ENCODE peak calls at places on chromosomes 2 and 18, in four cellular contexts. N is colonic mucosa, J is HCT116, Z is PC-3. L is an unnamed sample.

GRCh38 chr18:13589943-13590342 is 136.4 kb downstream of the FAM210A start:
- DNase-seq in N (no peak), J (no peak), Z (no peak), L (no peak)

GRCh38 chr2:220410296-220410695 is 782.9 kb downstream of the SLC4A3 start:
- DNase-seq in N (no peak), J (no peak), Z (no peak), L (no peak)

GRCh38 chr2:171436307-171436706 is 2.3 kb downstream of the DCAF17 start:
- DNase-seq in N (no peak), J (no peak), Z (peak), L (peak)

GRCh38 chr18:616380-616995 is 19.7 kb downstream of the CLUL1 start:
- DNase-seq in N (no peak), J (peak), Z (peak), L (peak)

GRCh38 chr2:188414412-188414811 is 122.7 kb downstream of the GULP1 start:
- DNase-seq in N (no peak), J (no peak), Z (no peak), L (no peak)

GRCh38 chr2:59790186-59791142 is 763.0 kb downstream of the BCL11A start:
- DNase-seq in N (no peak), J (no peak), Z (no peak), L (no peak)

GRCh38 chr2:227870710-227871374 is 589 bp upstream of the DAW1 start:
- DNase-seq in N (no peak), J (no peak), Z (peak), L (no peak)

GRCh38 chr2:29323961-29324360 is 208.7 kb downstream of the CLIP4 start:
- DNase-seq in N (no peak), J (no peak), Z (no peak), L (no peak)

GRCh38 chr2:241894056-241894641 is 24.6 kb downstream of the RTP5 start:
- DNase-seq in N (no peak), J (no peak), Z (no peak), L (peak)

GRCh38 chr2:120371969-120372625 is 26.2 kb downstream of the INHBB start:
- DNase-seq in N (no peak), J (no peak), Z (no peak), L (no peak)

GRCh38 chr2:197827618-197828017 is 23.2 kb downstream of the PLCL1 start:
- DNase-seq in N (no peak), J (no peak), Z (no peak), L (no peak)

GRCh38 chr2:45836316-45836715 is 184.8 kb downstream of the PRKCE start:
- DNase-seq in N (no peak), J (no peak), Z (no peak), L (no peak)

GRCh38 chr2:78416625-78417300 is 608.7 kb upstream of the REG3G start:
- DNase-seq in N (no peak), J (no peak), Z (peak), L (no peak)

GRCh38 chr2:168711091-168711490 is 91.3 kb upstream of the NOSTRIN start:
- DNase-seq in N (no peak), J (no peak), Z (no peak), L (no peak)

GRCh38 chr2:112614201-112614840 is 29.9 kb downstream of the CHCHD5 start:
- DNase-seq in N (peak), J (no peak), Z (no peak), L (no peak)

GRCh38 chr2:45300026-45300750 is 290.9 kb upstream of the SIX2 start:
- DNase-seq in N (peak), J (no peak), Z (no peak), L (no peak)

GRCh38 chr18:31275722-31276463 is 42.1 kb upstream of the DSG1 start:
- DNase-seq in N (peak), J (peak), Z (peak), L (peak)

GRCh38 chr2:229761663-229762062 is 47.3 kb upstream of the DNER start:
- DNase-seq in N (no peak), J (no peak), Z (no peak), L (no peak)

GRCh38 chr2:66577331-66578041 is 142.6 kb downstream of the MEIS1 start:
- DNase-seq in N (no peak), J (no peak), Z (no peak), L (no peak)

GRCh38 chr2:239926587-239927234 is 98.4 kb downstream of the NDUFA10 start:
- DNase-seq in N (peak), J (no peak), Z (no peak), L (no peak)

GRCh38 chr2:185475868-185476267 is 262.7 kb upstream of the FSIP2 start:
- DNase-seq in N (no peak), J (no peak), Z (no peak), L (no peak)

GRCh38 chr18:31189757-31190156 is 27.1 kb upstream of the DSC1 start:
- DNase-seq in N (no peak), J (no peak), Z (no peak), L (no peak)

GRCh38 chr2:890791-891190 is 59.9 kb upstream of the SNTG2 start:
- DNase-seq in N (no peak), J (no peak), Z (no peak), L (no peak)

GRCh38 chr18:74517236-74517630 is 17.1 kb upstream of the CNDP1 start:
- DNase-seq in N (no peak), J (no peak), Z (no peak), L (no peak)

DNA sequence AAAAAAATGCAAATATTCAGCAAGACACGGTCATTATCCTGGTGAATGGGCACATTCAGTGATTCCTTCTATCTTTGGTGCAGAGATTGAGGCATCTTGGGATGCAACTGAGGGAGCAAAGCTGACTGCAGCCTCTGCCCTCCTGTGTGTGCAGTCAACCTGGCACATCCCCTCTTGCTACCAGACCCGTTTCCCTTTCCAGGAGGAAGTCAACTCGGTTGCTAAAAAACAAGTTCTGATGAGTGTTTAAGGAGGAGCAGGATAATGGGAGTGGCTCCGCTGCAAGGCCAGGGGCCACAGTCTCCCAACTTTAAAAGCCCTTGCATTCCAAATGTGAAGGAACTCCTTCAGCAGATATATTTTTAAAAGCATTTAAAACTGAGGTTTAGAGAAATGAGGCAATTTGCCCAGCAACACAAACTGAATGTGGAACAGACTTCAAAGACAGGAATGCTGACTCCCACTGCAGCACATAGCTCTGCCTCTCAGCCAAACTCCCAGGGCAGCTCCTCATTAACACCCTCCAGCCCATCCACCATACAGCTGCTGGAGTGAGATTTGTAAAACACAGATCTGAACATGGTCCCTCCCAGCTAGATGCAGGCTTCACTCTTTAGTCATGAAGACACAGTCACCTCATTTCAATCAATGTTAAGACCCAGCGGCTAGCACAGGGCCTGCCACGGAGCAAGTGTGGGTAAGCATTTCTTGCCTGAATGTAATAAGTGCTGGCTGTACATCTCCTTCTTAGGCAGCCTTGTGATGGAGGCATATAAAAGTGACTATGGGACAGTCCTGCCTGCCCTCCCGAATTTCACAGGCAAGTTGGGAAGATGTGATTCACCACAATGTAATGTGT is 54.3 kb downstream of the VSNL1 start:
- DNase-seq in N (no peak), J (no peak), Z (peak), L (no peak)
- H3K9ac ChIP-seq in N (no peak), J (no peak), Z (no peak), L (no peak)

GRCh38 chr2:163348843-163349395 is 386.9 kb downstream of the FIGN start:
- DNase-seq in N (peak), J (peak), Z (peak), L (peak)
- H3K9ac ChIP-seq in N (no peak), J (peak), Z (no peak), L (no peak)

DNA sequence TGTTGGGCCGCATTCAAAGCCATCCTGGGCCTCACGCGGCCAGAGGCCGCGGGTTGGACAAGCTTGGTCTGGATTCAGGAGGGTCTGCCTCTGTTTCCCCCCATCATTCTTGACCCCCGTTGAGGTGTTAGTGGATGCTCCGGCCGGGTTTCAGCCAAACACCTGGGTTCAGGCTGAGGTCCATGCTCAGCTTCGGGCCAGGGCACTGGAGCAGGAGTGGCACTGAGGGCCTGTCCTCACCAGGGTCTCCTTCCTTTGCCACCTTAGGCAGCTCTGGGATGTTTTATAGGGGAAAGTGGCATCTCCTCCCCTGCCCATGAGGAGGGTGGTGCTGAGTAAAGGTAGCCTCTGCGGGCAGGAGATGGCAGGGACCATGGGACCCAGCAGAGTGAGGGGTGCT is 76.9 kb upstream of the SMAD2 start:
- DNase-seq in N (no peak), J (no peak), Z (no peak), L (no peak)
- H3K9ac ChIP-seq in N (no peak), J (no peak), Z (no peak), L (no peak)

DNA sequence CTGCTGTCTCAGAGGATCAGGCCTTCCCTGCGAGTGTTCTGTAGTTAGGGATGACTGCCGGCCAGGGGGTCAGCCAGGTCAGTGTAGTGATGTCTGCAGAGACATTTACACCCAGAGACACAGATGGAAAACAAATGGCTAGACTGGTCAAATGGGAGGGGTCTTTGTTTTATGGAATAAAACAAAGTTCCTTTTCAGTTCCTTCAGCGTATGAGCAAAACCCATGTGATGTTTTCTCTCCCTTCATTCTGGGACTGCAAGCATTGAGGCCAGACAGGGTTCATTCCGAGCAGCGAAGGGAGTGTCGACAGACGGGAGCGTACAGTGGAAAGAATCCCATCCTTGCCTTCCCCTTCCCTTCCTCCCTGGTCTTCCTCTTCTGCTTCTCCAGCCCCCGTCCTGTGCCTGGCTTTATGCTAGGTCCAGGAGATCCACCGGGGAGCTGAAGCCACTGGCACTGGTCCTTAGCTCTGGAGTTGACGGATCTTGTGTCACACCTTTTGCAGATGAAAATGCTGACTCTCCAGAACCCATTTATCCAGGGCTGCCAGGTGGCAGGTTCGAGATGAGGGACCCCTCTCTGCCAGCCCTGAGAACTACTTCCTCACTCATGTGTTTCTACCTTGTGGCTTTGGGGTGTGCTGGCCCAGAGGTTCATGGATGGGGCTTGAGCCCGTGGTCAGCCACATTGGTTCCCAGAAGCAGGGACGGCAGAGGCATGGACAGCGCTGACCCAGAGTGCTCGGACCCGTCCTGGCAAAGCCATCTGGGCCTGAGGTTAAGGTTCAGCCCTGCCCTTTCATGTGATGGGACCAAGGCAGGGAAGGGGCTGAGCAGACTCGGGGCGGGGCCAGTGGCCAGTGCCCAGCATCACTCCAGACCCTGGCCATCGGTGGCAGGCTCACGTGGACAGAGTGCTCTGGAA is 24.2 kb downstream of the ITGB1BP1 start:
- DNase-seq in N (no peak), J (no peak), Z (no peak), L (no peak)
- H3K9ac ChIP-seq in N (no peak), J (no peak), Z (no peak), L (no peak)

GRCh38 chr2:231191896-231192872 is 6.2 kb upstream of the ARMC9 start:
- DNase-seq in N (peak), J (no peak), Z (peak), L (no peak)
- H3K9ac ChIP-seq in N (peak), J (no peak), Z (no peak), L (no peak)

GRCh38 chr18:48387300-48387699 is 21.9 kb downstream of the ZBTB7C start:
- DNase-seq in N (no peak), J (no peak), Z (no peak), L (no peak)

GRCh38 chr18:48388478-48388877 is 20.7 kb downstream of the ZBTB7C start:
- DNase-seq in N (no peak), J (no peak), Z (no peak), L (no peak)

GRCh38 chr18:48390641-48391040 is 18.5 kb downstream of the ZBTB7C start:
- DNase-seq in N (no peak), J (no peak), Z (no peak), L (no peak)

GRCh38 chr18:48385595-48385994 is 23.6 kb downstream of the ZBTB7C start:
- DNase-seq in N (no peak), J (no peak), Z (no peak), L (no peak)
- H3K9ac ChIP-seq in N (no peak), J (no peak), Z (no peak), L (no peak)

GRCh38 chr2:68244456-68244855 is 7.9 kb downstream of the PPP3R1 start:
- DNase-seq in N (no peak), J (no peak), Z (no peak), L (no peak)

GRCh38 chr2:68248361-68248760 is 4.0 kb downstream of the PPP3R1 start:
- DNase-seq in N (peak), J (no peak), Z (peak), L (no peak)

GRCh38 chr2:68245066-68245465 is 7.3 kb downstream of the PPP3R1 start:
- DNase-seq in N (no peak), J (no peak), Z (no peak), L (no peak)

GRCh38 chr2:68248806-68249205 is 3.5 kb downstream of the PPP3R1 start:
- DNase-seq in N (no peak), J (no peak), Z (no peak), L (no peak)

GRCh38 chr2:68245672-68246071 is 6.7 kb downstream of the PPP3R1 start:
- DNase-seq in N (no peak), J (no peak), Z (no peak), L (no peak)
- H3K9ac ChIP-seq in N (no peak), J (no peak), Z (no peak), L (no peak)